ENCODE peak calls at places on chromosome 5, in six cellular contexts. M, I, D, U, Z and L are unnamed samples. For H3K9me3, the result is how much of the 10 kb centered on the place peaks cover.

GRCh38 chr5:9148242-9148641 is 397.6 kb downstream of the SEMA5A start:
- DNase-seq in M (no peak), I (no peak), D (no peak), U (no peak), Z (no peak), L (no peak)

GRCh38 chr5:142769251-142769792 is 855 bp upstream of the ARHGAP26 start:
- DNase-seq in M (no peak), I (no peak), D (no peak), U (no peak), Z (no peak), L (no peak)

GRCh38 chr5:104299998-104300706 is 737.6 kb upstream of the NUDT12 start:
- DNase-seq in M (no peak), I (no peak), D (no peak), U (no peak), Z (no peak), L (no peak)

GRCh38 chr5:131622633-131623032 is 12.4 kb downstream of the RAPGEF6 start:
- DNase-seq in M (no peak), I (no peak), D (no peak), U (peak), Z (no peak), L (no peak)

GRCh38 chr5:6490693-6491092 is 42.0 kb downstream of the UBE2QL1 start:
- DNase-seq in M (no peak), I (no peak), D (no peak), U (no peak), Z (no peak), L (no peak)

GRCh38 chr5:22242532-22242931 is 610.6 kb downstream of the CDH12 start:
- DNase-seq in M (no peak), I (no peak), D (no peak), U (no peak), Z (no peak), L (no peak)

GRCh38 chr5:10524376-10525123 is 39.3 kb upstream of the ANKRD33B start:
- DNase-seq in M (no peak), I (no peak), D (no peak), U (no peak), Z (no peak), L (no peak)

GRCh38 chr5:60844429-60844890 is 391 bp upstream of the ELOVL7 start:
- DNase-seq in M (no peak), I (no peak), D (no peak), U (peak), Z (no peak), L (no peak)

GRCh38 chr5:173051746-173052145 is 4.4 kb upstream of the CREBRF start:
- DNase-seq in M (no peak), I (no peak), D (no peak), U (no peak), Z (no peak), L (no peak)

GRCh38 chr5:133222979-133223378 is 171.2 kb downstream of the HSPA4 start:
- DNase-seq in M (no peak), I (no peak), D (no peak), U (no peak), Z (no peak), L (no peak)

GRCh38 chr5:135875567-135875966 is 20.1 kb downstream of the IL9 start:
- DNase-seq in M (no peak), I (no peak), D (no peak), U (no peak), Z (no peak), L (no peak)

GRCh38 chr5:135879591-135879990 is 16.1 kb downstream of the IL9 start:
- DNase-seq in M (no peak), I (no peak), D (no peak), U (no peak), Z (no peak), L (no peak)

GRCh38 chr5:135880278-135880677 is 15.4 kb downstream of the IL9 start:
- DNase-seq in M (no peak), I (no peak), D (no peak), U (peak), Z (no peak), L (no peak)

GRCh38 chr5:135878156-135878620 is 17.5 kb downstream of the IL9 start:
- DNase-seq in M (no peak), I (no peak), D (no peak), U (no peak), Z (no peak), L (no peak)

GRCh38 chr5:135877570-135878155 is 18.0 kb downstream of the IL9 start:
- DNase-seq in M (no peak), I (no peak), D (no peak), U (no peak), Z (no peak), L (no peak)
- H3K27ac ChIP-seq in M (no peak), I (no peak), D (no peak), U (no peak), Z (no peak), L (no peak)

GRCh38 chr5:3199941-3200340 is 395.7 kb upstream of the IRX1 start:
- DNase-seq in M (no peak), I (no peak), D (no peak), U (no peak), Z (no peak), L (no peak)

GRCh38 chr5:3202570-3202969 is 393.1 kb upstream of the IRX1 start:
- DNase-seq in M (no peak), I (no peak), D (no peak), U (no peak), Z (no peak), L (no peak)

GRCh38 chr5:3201941-3202340 is 393.7 kb upstream of the IRX1 start:
- DNase-seq in M (no peak), I (no peak), D (no peak), U (no peak), Z (no peak), L (no peak)

GRCh38 chr5:3200356-3200755 is 395.3 kb upstream of the IRX1 start:
- DNase-seq in M (no peak), I (no peak), D (no peak), U (no peak), Z (no peak), L (no peak)

DNA sequence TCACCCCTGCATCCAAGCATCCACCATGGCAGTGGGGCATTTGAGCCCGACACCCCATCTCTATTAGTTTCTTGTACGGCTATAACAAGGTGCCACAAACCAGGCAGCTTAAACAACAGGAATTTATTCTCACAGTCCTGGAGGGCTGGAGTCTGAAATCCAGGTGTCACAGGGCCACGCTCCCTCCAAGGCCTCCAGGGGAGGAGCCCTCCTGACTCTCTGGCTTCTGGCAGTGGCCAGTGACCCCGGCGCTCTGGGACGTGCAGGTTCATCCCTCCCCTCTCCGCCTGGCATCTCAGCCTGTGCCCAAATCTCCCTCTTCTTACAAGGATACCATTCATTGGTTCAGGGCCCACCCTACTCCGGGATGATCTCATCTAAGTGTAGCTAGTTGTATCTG is 394.5 kb upstream of the IRX1 start:
- DNase-seq in M (no peak), I (no peak), D (no peak), U (no peak), Z (no peak), L (no peak)
- H3K9me3 ChIP-seq in M (under half), I (under half), D (under half), U (under half), Z (under half), L (under half)

GRCh38 chr5:150487199-150488061 is 20.5 kb upstream of the NDST1 start:
- DNase-seq in M (no peak), I (peak), D (no peak), U (peak), Z (peak), L (no peak)
- TF ChIP-seq CTCF in M (no peak), I (peak), D (no peak), U (peak), Z (no peak), L (no peak)

GRCh38 chr5:157888814-157889532 is 30.0 kb upstream of the CLINT1 start:
- DNase-seq in M (no peak), I (no peak), D (no peak), U (no peak), Z (no peak), L (no peak)

GRCh38 chr5:157893611-157894010 is 34.7 kb upstream of the CLINT1 start:
- DNase-seq in M (no peak), I (no peak), D (no peak), U (no peak), Z (no peak), L (no peak)

GRCh38 chr5:157886796-157887380 is 27.9 kb upstream of the CLINT1 start:
- DNase-seq in M (no peak), I (no peak), D (no peak), U (no peak), Z (no peak), L (no peak)

GRCh38 chr5:157892974-157893373 is 34.0 kb upstream of the CLINT1 start:
- DNase-seq in M (no peak), I (no peak), D (no peak), U (no peak), Z (no peak), L (no peak)

GRCh38 chr5:157890825-157891587 is 32.1 kb upstream of the CLINT1 start:
- DNase-seq in M (no peak), I (no peak), D (no peak), U (no peak), Z (no peak), L (no peak)
- H3K27ac ChIP-seq in M (no peak), I (no peak), D (no peak), U (no peak), Z (no peak), L (no peak)

GRCh38 chr5:1044117-1044516 is 35.5 kb downstream of the NKD2 start:
- DNase-seq in M (no peak), I (no peak), D (no peak), U (no peak), Z (no peak), L (no peak)
- H3K9me3 ChIP-seq in M (under half), I (under half), D (under half), U (under half), Z (under half), L (under half)

DNA sequence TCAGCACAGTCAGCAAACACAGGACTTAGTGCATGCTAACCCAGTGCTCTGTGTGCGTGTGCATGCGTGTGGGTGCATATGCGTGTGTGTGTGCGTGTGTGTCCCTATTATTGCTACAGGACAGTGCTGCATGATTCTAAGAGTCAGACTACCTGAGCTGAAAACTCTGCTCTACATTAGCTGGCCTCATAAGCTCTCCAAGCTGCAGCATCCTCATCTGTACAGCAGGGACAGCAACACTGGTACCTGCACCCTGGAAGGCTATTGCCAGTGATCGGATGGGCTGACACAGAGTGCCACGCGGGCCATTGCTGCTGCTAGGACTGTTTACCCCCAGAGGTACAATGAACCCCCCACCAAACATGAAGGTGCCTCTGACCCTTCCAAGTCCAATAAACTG is 1.2 kb downstream of the ADAMTS12 start:
- DNase-seq in M (no peak), I (no peak), D (no peak), U (no peak), Z (no peak), L (no peak)
- TF ChIP-seq CTCF in M (no peak), I (no peak), D (no peak), U (no peak), Z (no peak), L (no peak)

GRCh38 chr5:91378683-91379601 is 4.2 kb downstream of the ARRDC3 start:
- DNase-seq in M (no peak), I (no peak), D (no peak), U (no peak), Z (no peak), L (no peak)
- H3K27ac ChIP-seq in M (peak), I (peak), D (peak), U (peak), Z (peak), L (peak)

DNA sequence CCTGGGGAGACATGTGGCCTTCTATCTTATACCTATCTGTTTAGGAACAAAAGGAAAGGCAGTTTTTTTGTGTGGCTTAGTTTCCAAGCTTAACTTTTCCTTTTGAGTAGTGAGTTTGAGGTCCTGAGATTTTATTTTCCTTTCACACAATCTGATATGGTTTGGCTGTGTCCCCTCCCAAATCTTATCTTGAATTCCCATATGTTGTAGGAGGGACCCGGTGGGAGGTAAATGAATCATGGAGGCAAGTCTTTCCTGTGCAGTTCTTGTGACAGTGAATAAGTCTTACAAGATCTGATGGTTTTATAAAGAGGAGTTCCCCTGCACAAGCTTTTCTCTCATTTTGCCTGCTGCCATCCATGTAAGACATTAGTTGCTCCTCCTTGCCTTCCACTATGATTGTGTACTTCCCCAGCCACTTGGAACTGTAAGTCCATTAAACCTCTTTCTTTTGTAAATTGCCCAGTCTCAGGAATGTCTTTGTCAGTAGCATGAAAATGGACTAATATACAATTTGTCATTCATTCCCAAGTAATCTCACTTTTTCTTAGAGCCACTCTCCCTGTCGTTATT is 4.7 kb upstream of the CLTB start:
- DNase-seq in M (no peak), I (no peak), D (no peak), U (no peak), Z (no peak), L (no peak)
- H3K9me3 ChIP-seq in M (under half), I (under half), D (under half), U (under half), Z (under half), L (under half)